ENCODE peak calls at places on chromosomes 3 and 15, in eight cellular contexts. D is esophagus squamous epithelium; N is CD8-positive, alpha-beta T cell; Q is breast epithelium; R is lung; G is right cardiac atrium; M is tibial nerve; U is mesendoderm. S is an unnamed sample.
A peak's percentile ranks its signal among the peaks of the same experiment; 100 is the strongest.

GRCh38 chr15:34436956-34437442 is 609 bp downstream of the GOLGA8A start:
- DNase-seq in D (no peak), N (peak; percentile 17), Q (no peak), R (no peak), G (peak; percentile 83), M (no peak), U (peak; percentile 51), S (no peak)

GRCh38 chr3:112394008-112394616 is 61.2 kb downstream of the CD200 start:
- DNase-seq in D (no peak), N (no peak), Q (no peak), R (no peak), G (no peak), M (no peak), U (no peak), S (no peak)

GRCh38 chr15:31402511-31403056 is 75.9 kb downstream of the KLF13 start:
- DNase-seq in D (no peak), N (no peak), Q (no peak), R (no peak), G (peak; percentile 94), M (peak; percentile 56), U (no peak), S (peak; percentile 84)

GRCh38 chr3:197456271-197457091 is 99.3 kb downstream of the BDH1 start:
- DNase-seq in D (no peak), N (no peak), Q (peak; percentile 80), R (peak; percentile 87), G (peak; percentile 95), M (peak; percentile 65), U (peak; percentile 92), S (peak; percentile 92)

GRCh38 chr3:168165390-168166269 is 69.9 kb upstream of the GOLIM4 start:
- DNase-seq in D (no peak), N (no peak), Q (no peak), R (peak; percentile 61), G (no peak), M (peak; percentile 31), U (peak; percentile 76), S (no peak)

GRCh38 chr3:58708116-58708791 is 41.7 kb upstream of the FAM3D start:
- DNase-seq in D (no peak), N (no peak), Q (no peak), R (no peak), G (no peak), M (no peak), U (no peak), S (no peak)

GRCh38 chr3:16377196-16377595 is 112.2 kb downstream of the OXNAD1 start:
- DNase-seq in D (no peak), N (no peak), Q (no peak), R (no peak), G (no peak), M (no peak), U (no peak), S (no peak)

GRCh38 chr3:142459929-142460328 is 12.1 kb upstream of the XRN1 start:
- DNase-seq in D (no peak), N (no peak), Q (no peak), R (no peak), G (no peak), M (no peak), U (no peak), S (no peak)

GRCh38 chr3:67691926-67692325 is 37.5 kb upstream of the SUCLG2 start:
- DNase-seq in D (no peak), N (no peak), Q (no peak), R (no peak), G (no peak), M (no peak), U (peak; percentile 67), S (no peak)

GRCh38 chr3:193816028-193816395 is 223.0 kb downstream of the OPA1 start:
- DNase-seq in D (no peak), N (no peak), Q (no peak), R (no peak), G (no peak), M (no peak), U (no peak), S (no peak)

GRCh38 chr3:188043891-188044290 is 110.1 kb upstream of the LPP start:
- DNase-seq in D (no peak), N (no peak), Q (no peak), R (no peak), G (no peak), M (no peak), U (no peak), S (no peak)

GRCh38 chr3:42688487-42689420 is 3.4 kb downstream of the KLHL40 start:
- DNase-seq in D (no peak), N (no peak), Q (no peak), R (no peak), G (peak; percentile 55), M (no peak), U (no peak), S (no peak)

GRCh38 chr3:51929420-51930003 is 12.2 kb downstream of the RRP9 start:
- DNase-seq in D (no peak), N (no peak), Q (no peak), R (no peak), G (no peak), M (no peak), U (peak; percentile 46), S (peak; percentile 47)

GRCh38 chr15:100928632-100929280 is 9.6 kb downstream of the LRRK1 start:
- DNase-seq in D (no peak), N (no peak), Q (no peak), R (no peak), G (no peak), M (no peak), U (no peak), S (no peak)

GRCh38 chr15:60585743-60586708 is 107.1 kb upstream of the ICE2 start:
- DNase-seq in D (no peak), N (no peak), Q (no peak), R (peak; percentile 62), G (no peak), M (peak; percentile 22), U (peak; percentile 75), S (no peak)

GRCh38 chr15:62428259-62428658 is 263.2 kb upstream of the C2CD4B start:
- DNase-seq in D (no peak), N (no peak), Q (no peak), R (no peak), G (no peak), M (no peak), U (no peak), S (no peak)

GRCh38 chr3:23659274-23659673 is 146.5 kb upstream of the UBE2E1 start:
- DNase-seq in D (no peak), N (no peak), Q (no peak), R (no peak), G (no peak), M (no peak), U (no peak), S (no peak)

GRCh38 chr3:160757624-160758106 is 1.6 kb downstream of the PPM1L start:
- DNase-seq in D (no peak), N (no peak), Q (no peak), R (no peak), G (no peak), M (no peak), U (peak; percentile 8), S (no peak)
- H3K27ac ChIP-seq in D (no peak overlapping the region), N (no peak overlapping the region), Q (no peak overlapping the region), R (no peak overlapping the region), G (peak overlapping the region; percentile 50), M (no peak overlapping the region), U (no peak overlapping the region), S (no peak overlapping the region)

GRCh38 chr3:154175041-154175440 is 53.9 kb downstream of the ARHGEF26 start:
- DNase-seq in D (no peak), N (no peak), Q (no peak), R (no peak), G (no peak), M (no peak), U (no peak), S (no peak)

GRCh38 chr3:154177406-154177805 is 56.2 kb downstream of the ARHGEF26 start:
- DNase-seq in D (no peak), N (no peak), Q (no peak), R (no peak), G (no peak), M (no peak), U (peak; percentile 58), S (no peak)

GRCh38 chr3:154181127-154181691 is 60.0 kb downstream of the ARHGEF26 start:
- DNase-seq in D (no peak), N (no peak), Q (no peak), R (no peak), G (no peak), M (no peak), U (no peak), S (no peak)

GRCh38 chr3:154176036-154176435 is 54.8 kb downstream of the ARHGEF26 start:
- DNase-seq in D (no peak), N (no peak), Q (no peak), R (no peak), G (no peak), M (no peak), U (no peak), S (no peak)

GRCh38 chr3:154178172-154178571 is 57.0 kb downstream of the ARHGEF26 start:
- DNase-seq in D (no peak), N (no peak), Q (no peak), R (no peak), G (no peak), M (no peak), U (no peak), S (no peak)
- H3K27ac ChIP-seq in D (no peak overlapping the region), N (no peak overlapping the region), Q (no peak overlapping the region), R (no peak overlapping the region), G (no peak overlapping the region), M (no peak overlapping the region), U (no peak overlapping the region), S (no peak overlapping the region)

DNA sequence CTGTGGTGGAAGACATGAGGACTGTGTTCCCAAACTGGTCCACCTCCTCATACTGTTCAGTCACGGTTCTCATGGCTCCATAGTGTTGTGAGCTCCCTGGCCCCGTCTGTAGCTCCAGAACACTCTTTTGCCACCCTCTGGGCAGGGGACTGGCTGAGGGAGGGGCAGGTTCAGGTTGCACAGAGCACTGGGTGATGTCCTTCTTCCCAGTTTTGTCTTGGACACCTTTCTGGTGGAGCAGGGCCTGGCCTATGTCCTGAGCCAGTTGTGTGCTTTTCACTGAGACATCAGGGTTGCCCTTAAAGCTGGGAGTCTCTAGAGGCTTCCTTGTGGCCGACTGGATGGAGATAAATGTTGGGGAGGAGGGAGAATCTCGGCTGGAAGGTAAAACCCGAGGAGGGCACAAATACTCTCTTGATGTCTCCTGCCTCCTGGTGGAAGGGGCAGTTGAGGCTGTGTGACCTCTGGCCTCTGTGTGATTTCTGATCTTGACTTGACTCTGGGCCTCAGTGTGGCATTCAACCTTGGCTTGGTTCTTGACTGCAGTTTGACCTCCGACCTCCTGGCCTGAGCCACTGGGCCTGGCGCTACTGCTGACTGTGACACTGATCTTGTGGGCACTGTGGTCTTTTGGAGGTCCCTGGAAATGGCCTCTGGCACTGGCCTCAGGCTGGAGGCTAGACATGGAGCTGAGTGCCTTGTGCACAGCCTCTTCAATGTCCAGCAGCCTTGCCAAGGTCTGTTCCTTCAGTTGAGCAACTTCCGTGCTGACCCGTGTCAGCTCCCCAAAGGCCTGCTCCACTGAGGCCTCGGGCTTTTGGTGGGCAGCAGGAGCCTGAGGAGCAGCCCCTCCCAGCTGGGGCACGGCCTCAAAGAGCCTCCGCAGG is 8.1 kb downstream of the XIRP1 start:
- DNase-seq in D (no peak), N (no peak), Q (no peak), R (no peak), G (peak; percentile 64), M (no peak), U (no peak), S (peak; percentile 58)
- H3K27ac ChIP-seq in D (no peak overlapping the region), N (no peak overlapping the region), Q (peak overlapping the region; percentile 98), R (no peak overlapping the region), G (no peak overlapping the region), M (no peak overlapping the region), U (no peak overlapping the region), S (no peak overlapping the region)

DNA sequence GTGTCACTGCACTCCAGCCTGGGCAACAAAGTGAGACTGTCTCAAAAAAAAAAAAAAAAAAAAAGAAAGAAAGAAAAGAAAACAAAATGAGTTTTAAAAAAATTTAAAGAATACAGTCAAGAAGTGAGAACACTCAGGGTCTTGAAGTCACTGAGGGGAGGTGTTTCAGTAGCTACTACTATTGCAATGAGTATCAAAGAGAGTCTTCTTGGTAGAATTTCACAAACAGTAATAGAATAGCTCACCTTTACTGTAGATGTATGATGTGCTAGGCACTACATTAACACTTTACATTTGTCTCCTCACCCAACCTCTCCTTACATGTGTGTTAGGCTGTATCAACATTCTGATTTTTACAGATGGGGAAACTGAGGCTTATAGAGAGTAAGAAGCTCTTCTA is 43.9 kb downstream of the EOMES start:
- DNase-seq in D (no peak), N (no peak), Q (no peak), R (no peak), G (no peak), M (no peak), U (no peak), S (no peak)
- H3K27ac ChIP-seq in D (peak overlapping the region; percentile 61), N (no peak overlapping the region), Q (peak overlapping the region; percentile 69), R (no peak overlapping the region), G (no peak overlapping the region), M (no peak overlapping the region), U (no peak overlapping the region), S (no peak overlapping the region)